ENCODE peak calls at places on chromosomes 16 and 17, in nine cellular contexts. B, L, W, S, R, V, I, Y and T are unnamed samples.

GRCh38 chr17:19664821-19665181 is 16.2 kb downstream of the ALDH3A2 start:
- DNase-seq in V (no peak), W (no peak), B (no peak), I (no peak), Y (no peak), L (no peak), S (no peak), R (no peak), T (no peak)

GRCh38 chr16:28606291-28607115 is 3.3 kb downstream of the SULT1A1 start:
- DNase-seq in W (no peak), R (no peak), S (no peak), L (no peak), Y (no peak), V (no peak), I (no peak), B (peak; percentile 54), T (no peak)

GRCh38 chr17:3917391-3917931 is 1.2 kb upstream of the P2RX1 start:
- DNase-seq in V (peak; percentile 19), W (no peak), B (no peak), L (no peak), R (no peak), I (no peak), Y (no peak), S (peak; percentile 46), T (no peak)

GRCh38 chr17:49403514-49404289 is 11.0 kb downstream of the PHB1 start:
- DNase-seq in V (no peak), R (no peak), I (no peak), B (no peak), L (no peak), Y (no peak), W (no peak), S (no peak), T (no peak)

GRCh38 chr17:82560802-82561428 is 41.4 kb downstream of the FOXK2 start:
- DNase-seq in Y (peak; percentile 44), S (no peak), B (no peak), V (no peak), W (no peak), R (no peak), L (no peak), I (no peak), T (no peak)

GRCh38 chr16:27378871-27379580 is 22.9 kb upstream of the IL21R start:
- DNase-seq in W (peak; percentile 75), B (peak; percentile 34), R (no peak), S (peak; percentile 33), L (peak; percentile 58), V (no peak), I (no peak), Y (no peak), T (no peak)

GRCh38 chr17:49632201-49632600 is 45.7 kb downstream of the SPOP start:
- DNase-seq in I (no peak), W (no peak), R (no peak), V (no peak), L (no peak), B (no peak), S (no peak), Y (no peak), T (no peak)

GRCh38 chr17:49197346-49197998 is 12.9 kb downstream of the GNGT2 start:
- DNase-seq in S (peak; percentile 37), Y (peak; percentile 55), R (no peak), I (no peak), W (no peak), B (no peak), L (no peak), V (no peak), T (no peak)

GRCh38 chr17:50344712-50345380 is 1.1 kb upstream of the XYLT2 start:
- DNase-seq in S (peak; percentile 25), R (no peak), L (no peak), Y (no peak), W (peak; percentile 15), I (no peak), V (no peak), B (peak; percentile 59), T (peak; percentile 16)

GRCh38 chr16:67431077-67431804 is at the start of gene HSD11B2:
- DNase-seq in W (peak; percentile 22), L (no peak), V (peak; percentile 79), S (peak; percentile 83), Y (peak; percentile 59), B (peak; percentile 71), I (peak; percentile 54), R (no peak), T (peak; percentile 73)

GRCh38 chr16:68909099-68909733 is 65.9 kb downstream of the TANGO6 start:
- DNase-seq in S (no peak), Y (no peak), I (no peak), B (no peak), L (no peak), R (no peak), W (no peak), V (no peak), T (no peak)

GRCh38 chr17:48543854-48544355 is 1.0 kb downstream of the HOXB2 start:
- DNase-seq in B (no peak), L (peak; percentile 26), S (no peak), W (peak; percentile 68), R (no peak), V (no peak), Y (no peak), I (no peak), T (peak; percentile 77)

GRCh38 chr16:82641336-82641984 is 14.7 kb downstream of the CDH13 start:
- DNase-seq in V (no peak), I (no peak), S (peak; percentile 72), W (no peak), Y (peak; percentile 47), R (no peak), B (no peak), L (no peak), T (no peak)

GRCh38 chr17:79330229-79330628 is 255.6 kb downstream of the ENGASE start:
- DNase-seq in V (no peak), W (no peak), L (no peak), S (no peak), B (no peak), I (no peak), R (no peak), Y (no peak), T (no peak)

GRCh38 chr16:1106659-1107058 is 10.6 kb upstream of the C1QTNF8 start:
- DNase-seq in L (no peak), I (no peak), V (no peak), B (no peak), S (no peak), R (no peak), Y (no peak), W (no peak), T (no peak)

GRCh38 chr16:1107731-1108130 is 11.7 kb upstream of the C1QTNF8 start:
- DNase-seq in W (no peak), R (no peak), L (no peak), V (no peak), S (no peak), B (no peak), Y (no peak), I (no peak), T (no peak)

GRCh38 chr16:1103649-1104005 is 7.6 kb upstream of the C1QTNF8 start:
- DNase-seq in L (no peak), R (no peak), W (no peak), Y (no peak), I (no peak), B (no peak), S (no peak), V (no peak), T (no peak)

GRCh38 chr16:1107141-1107540 is 11.1 kb upstream of the C1QTNF8 start:
- DNase-seq in V (no peak), S (no peak), R (no peak), W (no peak), L (no peak), I (no peak), B (no peak), Y (no peak), T (no peak)

GRCh38 chr16:1105888-1106620 is 10.0 kb upstream of the C1QTNF8 start:
- DNase-seq in R (no peak), S (peak; percentile 75), Y (peak; percentile 64), B (peak; percentile 81), I (peak; percentile 87), V (peak; percentile 91), L (peak; percentile 33), W (peak; percentile 65), T (peak; percentile 80)
- TF ChIP-seq CTCF in R (peak; percentile 88), S (peak; percentile 78), Y (peak; percentile 65), B (peak; percentile 90), I (peak; percentile 81), V (peak; percentile 94), L (peak; percentile 39), W (peak; percentile 66), T (peak; percentile 29)

GRCh38 chr17:22694362-22695227 is 1002.3 kb downstream of the KCNJ18 start:
- DNase-seq in B (no peak), S (no peak), L (no peak), W (no peak), Y (no peak), V (no peak), I (no peak), R (no peak), T (no peak)
- TF ChIP-seq CTCF in B (no peak), S (peak; percentile 3), L (no peak), W (peak; percentile 54), Y (peak; percentile 24), V (peak; percentile 15), I (peak; percentile 36), R (peak; percentile 87), T (no peak)

GRCh38 chr17:43905985-43906852 is 1.1 kb downstream of the MPP2 start:
- DNase-seq in B (peak; percentile 91), V (peak; percentile 59), Y (no peak), R (no peak), W (peak; percentile 83), L (peak; percentile 38), S (peak; percentile 77), I (peak; percentile 62), T (no peak)

GRCh38 chr17:43906951-43907424 is 348 bp downstream of the MPP2 start:
- DNase-seq in V (no peak), I (no peak), W (no peak), R (no peak), B (no peak), Y (no peak), L (no peak), S (no peak), T (no peak)

GRCh38 chr17:43905400-43905984 is 1.8 kb downstream of the MPP2 start:
- DNase-seq in R (no peak), B (no peak), L (no peak), I (no peak), V (no peak), Y (no peak), W (no peak), S (no peak), T (no peak)

GRCh38 chr17:43908111-43908721 is 880 bp upstream of the MPP2 start:
- DNase-seq in L (peak; percentile 58), Y (no peak), I (peak; percentile 53), S (peak; percentile 88), B (peak; percentile 92), R (no peak), V (peak; percentile 55), W (peak; percentile 74), T (no peak)

GRCh38 chr17:43907425-43907981 is at the start of gene MPP2:
- DNase-seq in Y (peak; percentile 32), I (peak; percentile 85), R (no peak), B (peak; percentile 85), S (peak; percentile 80), W (peak; percentile 80), V (peak; percentile 57), L (peak; percentile 53), T (peak; percentile 55)
- TF ChIP-seq CTCF in Y (no peak), I (no peak), R (no peak), B (peak; percentile 25), S (no peak), W (no peak), V (peak; percentile 34), L (peak; percentile 24), T (no peak)

DNA sequence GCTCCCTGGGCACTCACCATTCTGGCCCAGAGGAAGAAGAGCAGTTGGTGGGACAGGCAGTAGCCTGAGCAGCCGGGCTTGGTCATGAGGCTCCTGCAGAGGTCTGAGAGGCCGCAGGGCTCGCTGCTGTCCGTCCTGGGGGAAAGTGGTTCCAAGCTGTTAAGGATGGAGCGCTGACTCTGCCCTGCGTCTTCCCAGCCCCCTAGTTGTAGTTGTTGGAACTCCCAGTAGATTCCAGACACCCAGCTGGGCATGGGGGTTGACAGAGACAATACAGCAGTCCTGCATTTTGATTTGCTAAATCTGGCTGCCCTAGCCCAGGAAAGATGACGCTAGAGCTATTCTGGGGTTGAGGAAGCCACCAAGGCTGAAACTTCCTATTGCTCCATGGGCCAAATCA is 7.3 kb downstream of the C16orf89 start:
- DNase-seq in B (no peak), R (no peak), W (no peak), Y (no peak), L (no peak), I (peak; percentile 72), S (peak; percentile 28), V (no peak), T (peak; percentile 1)
- TF ChIP-seq CTCF in B (no peak), R (peak; percentile 23), W (no peak), Y (peak; percentile 15), L (no peak), I (peak; percentile 58), S (peak; percentile 27), V (no peak), T (no peak)